ENCODE peak calls at places on chromosomes 13 and 19, in nine cellular contexts. K is NCI-H1092; M is OCI-LY7; P is osteocyte; C is HFFc6; Q is cardiac fibroblast; I is NB4; O is stimulated activated CD8-positive, alpha-beta memory T cell treated with anti-CD3 and anti-CD28 coated beads, Interleukin-7, amount 100 ng/mL, for 1 hour; H is NCI-H2029 treated with DMSO at 0.1 percent for 48 hours. Z is an unnamed sample.
A peak's percentile ranks its signal among the peaks of the same experiment; 100 is the strongest.

GRCh38 chr13:31044658-31045620 is 112.5 kb downstream of the TEX26 start:
- DNase-seq in O (no peak), M (no peak), K (no peak), P (no peak), I (no peak), C (no peak), H (no peak), Q (no peak), Z (no peak)

GRCh38 chr19:7272856-7273578 is 21.2 kb downstream of the INSR start:
- DNase-seq in H (no peak), C (no peak), M (peak; percentile 80), P (no peak), O (no peak), I (peak; percentile 95), Q (peak; percentile 20), K (no peak), Z (no peak)

GRCh38 chr13:22369090-22369489 is 698.2 kb downstream of the FGF9 start:
- DNase-seq in K (no peak), P (no peak), C (no peak), M (no peak), I (no peak), Q (no peak), O (no peak), H (no peak), Z (no peak)

GRCh38 chr13:110664673-110665072 is 41.2 kb downstream of the CARS2 start:
- DNase-seq in C (no peak), H (no peak), I (no peak), O (no peak), K (no peak), Q (no peak), P (peak; percentile 30), M (no peak), Z (no peak)

GRCh38 chr13:97627566-97627965 is 193.6 kb downstream of the RAP2A start:
- DNase-seq in P (no peak), I (no peak), O (no peak), Q (peak; percentile 95), K (peak; percentile 13), C (peak; percentile 56), M (no peak), H (no peak), Z (no peak)

GRCh38 chr13:32910530-32910929 is 105.7 kb upstream of the KL start:
- DNase-seq in O (no peak), H (no peak), Q (no peak), K (no peak), C (no peak), P (no peak), I (peak; percentile 68), M (no peak), Z (no peak)

GRCh38 chr13:33349996-33350826 is 64.7 kb upstream of the STARD13 start:
- DNase-seq in H (no peak), I (no peak), O (no peak), C (no peak), Q (peak; percentile 56), P (peak; percentile 86), M (no peak), K (no peak), Z (peak; percentile 35)

GRCh38 chr19:980133-980998 is 3.8 kb upstream of the WDR18 start:
- DNase-seq in H (no peak), M (no peak), Q (no peak), C (no peak), P (no peak), O (no peak), K (no peak), I (peak; percentile 35), Z (no peak)

GRCh38 chr13:94329754-94330551 is 149.5 kb downstream of the DCT start:
- DNase-seq in K (no peak), I (peak; percentile 67), M (no peak), C (peak; percentile 78), Q (peak; percentile 95), O (no peak), H (no peak), P (no peak), Z (no peak)

GRCh38 chr13:51249767-51250741 is 27.9 kb downstream of the FAM124A start:
- DNase-seq in K (no peak), O (no peak), M (peak; percentile 36), H (no peak), C (no peak), I (peak; percentile 35), P (no peak), Q (no peak), Z (peak; percentile 87)

GRCh38 chr19:15672580-15673175 is at the start of gene CYP4F12:
- DNase-seq in C (peak; percentile 4), P (no peak), K (no peak), H (peak; percentile 83), Q (peak; percentile 67), O (no peak), I (peak; percentile 42), M (no peak), Z (no peak)

GRCh38 chr13:36143768-36144167 is 12.6 kb upstream of the DCLK1 start:
- DNase-seq in P (no peak), M (no peak), C (no peak), K (no peak), I (no peak), Q (no peak), H (no peak), O (no peak), Z (no peak)

GRCh38 chr19:6970478-6970877 is 50.8 kb downstream of the MBD3L2B start:
- DNase-seq in P (no peak), O (no peak), I (peak; percentile 90), K (no peak), C (no peak), M (peak; percentile 77), H (no peak), Q (no peak), Z (no peak)

GRCh38 chr13:51957377-51958216 is 53.7 kb downstream of the ATP7B start:
- DNase-seq in Q (no peak), P (no peak), C (no peak), K (no peak), I (no peak), H (no peak), O (no peak), M (no peak), Z (no peak)

GRCh38 chr19:6073858-6074708 is 36.2 kb downstream of the RFX2 start:
- DNase-seq in M (no peak), Q (no peak), P (peak; percentile 70), K (peak; percentile 65), C (no peak), O (no peak), H (peak; percentile 56), I (no peak), Z (no peak)

Z was measured in globus pallidus.